ENCODE peak calls at places on chromosomes 2 and 18, in ten cellular contexts. C, D, U, B, M, A, H, E, L and Q are unnamed samples.

GRCh38 chr2:227853765-227854271 is 17.6 kb upstream of the DAW1 start:
- DNase-seq in A (no peak), M (no peak), B (no peak), E (no peak), U (no peak), C (no peak), D (no peak), L (no peak), H (no peak), Q (no peak)

GRCh38 chr18:63079114-63079513 is 240.5 kb downstream of the BCL2 start:
- DNase-seq in E (no peak), U (no peak), D (no peak), C (no peak), H (no peak), B (no peak), A (no peak), L (no peak), M (no peak), Q (no peak)

GRCh38 chr2:381181-381580 is 93.3 kb upstream of the ALKAL2 start:
- DNase-seq in M (no peak), U (no peak), H (no peak), D (no peak), B (no peak), A (no peak), C (no peak), L (no peak), E (no peak), Q (no peak)

GRCh38 chr2:217085543-217085942 is 225.7 kb upstream of the TNP1 start:
- DNase-seq in C (no peak), D (no peak), L (no peak), A (no peak), B (no peak), E (no peak), M (no peak), U (no peak), H (no peak), Q (no peak)

GRCh38 chr2:64686283-64686956 is 32.7 kb upstream of the SERTAD2 start:
- DNase-seq in D (no peak), H (no peak), M (no peak), L (no peak), U (no peak), A (no peak), E (no peak), C (no peak), B (no peak), Q (peak; percentile 39)

GRCh38 chr2:116754371-116755101 is 1060.0 kb upstream of the DDX18 start:
- DNase-seq in H (no peak), E (peak; percentile 36), A (no peak), C (no peak), U (no peak), M (no peak), B (no peak), L (no peak), D (no peak), Q (peak; percentile 91)

GRCh38 chr18:62088146-62088545 is 98.7 kb downstream of the PIGN start:
- DNase-seq in M (no peak), C (no peak), B (no peak), D (no peak), H (no peak), A (no peak), E (no peak), L (no peak), U (no peak), Q (no peak)

GRCh38 chr18:41645600-41646360 is 309.3 kb upstream of the PIK3C3 start:
- DNase-seq in M (no peak), A (no peak), U (no peak), C (peak; percentile 1), L (no peak), H (no peak), B (no peak), D (no peak), E (no peak), Q (no peak)

GRCh38 chr2:217742276-217742675 is 260.5 kb downstream of the TNS1 start:
- DNase-seq in E (no peak), D (no peak), U (no peak), L (no peak), B (no peak), H (no peak), M (no peak), C (no peak), A (no peak), Q (no peak)

GRCh38 chr18:64330976-64331375 is 182.1 kb upstream of the LINC00305 start:
- DNase-seq in E (no peak), U (no peak), C (no peak), D (no peak), A (no peak), H (no peak), L (no peak), B (no peak), M (no peak), Q (no peak)

GRCh38 chr2:70903641-70904340 is 31.9 kb upstream of the ATP6V1B1 start:
- DNase-seq in U (no peak), A (no peak), C (no peak), D (no peak), L (no peak), B (no peak), E (no peak), H (no peak), M (no peak), Q (no peak)

GRCh38 chr2:11175293-11175795 is 20.1 kb downstream of the SLC66A3 start:
- DNase-seq in H (no peak), L (no peak), C (no peak), M (no peak), A (no peak), U (no peak), E (no peak), D (no peak), B (no peak), Q (no peak)

GRCh38 chr2:170434900-170435640 is 257.1 kb downstream of the MYO3B start:
- DNase-seq in C (no peak), E (no peak), A (no peak), B (no peak), L (no peak), M (no peak), H (no peak), D (no peak), U (no peak), Q (no peak)

GRCh38 chr2:66431840-66432511 is 2.9 kb upstream of the MEIS1 start:
- DNase-seq in M (no peak), U (no peak), E (peak; percentile 77), L (no peak), H (no peak), B (no peak), D (no peak), A (no peak), C (no peak), Q (no peak)

GRCh38 chr2:160463245-160463644 is 30.4 kb downstream of the RBMS1 start:
- DNase-seq in M (no peak), B (no peak), C (no peak), E (no peak), U (no peak), D (no peak), H (no peak), A (no peak), L (no peak), Q (no peak)

GRCh38 chr2:233248999-233249398 is 2.5 kb upstream of the ATG16L1 start:
- DNase-seq in E (no peak), H (no peak), U (no peak), C (no peak), L (no peak), M (no peak), A (no peak), B (no peak), D (no peak), Q (no peak)

GRCh38 chr2:159903404-159904126 is 105.6 kb upstream of the CD302 start:
- DNase-seq in H (no peak), E (no peak), B (no peak), D (peak; percentile 59), U (no peak), L (no peak), A (no peak), M (peak; percentile 58), C (peak; percentile 49), Q (no peak)

GRCh38 chr2:143936758-143937562 is 583.0 kb downstream of the ZEB2 start:
- DNase-seq in M (no peak), E (peak; percentile 79), B (no peak), A (no peak), D (no peak), H (no peak), L (peak; percentile 66), U (peak; percentile 21), C (peak; percentile 56), Q (peak; percentile 32)

GRCh38 chr18:13831864-13832508 is 8.0 kb downstream of the MC5R start:
- DNase-seq in C (no peak), D (no peak), L (no peak), A (no peak), E (no peak), M (no peak), U (no peak), H (no peak), B (no peak), Q (peak; percentile 81)

GRCh38 chr2:113052767-113053166 is at the start of gene IL36B:
- DNase-seq in B (no peak), C (no peak), E (no peak), M (no peak), H (no peak), U (no peak), L (no peak), D (no peak), A (no peak), Q (no peak)

GRCh38 chr2:60551241-60552095 is 2.0 kb downstream of the BCL11A start:
- DNase-seq in E (peak; percentile 77), H (no peak), B (no peak), A (no peak), L (no peak), D (no peak), U (no peak), C (no peak), M (no peak), Q (peak; percentile 63)

GRCh38 chr2:227374158-227374557 is 4.9 kb downstream of the TM4SF20 start:
- DNase-seq in E (no peak), H (no peak), M (no peak), D (no peak), U (no peak), B (no peak), L (no peak), C (no peak), A (no peak), Q (no peak)

GRCh38 chr2:11502740-11503292 is 31.0 kb upstream of the GREB1 start:
- DNase-seq in D (no peak), H (no peak), E (no peak), L (no peak), C (no peak), B (no peak), U (no peak), A (no peak), M (no peak), Q (no peak)

GRCh38 chr2:68662466-68662865 is 19.1 kb downstream of the PROKR1 start:
- DNase-seq in A (no peak), M (no peak), C (no peak), B (no peak), U (no peak), D (no peak), L (no peak), H (no peak), E (no peak), Q (no peak)

GRCh38 chr2:218727502-218728165 is 17.0 kb downstream of the TTLL4 start:
- DNase-seq in U (no peak), H (no peak), M (no peak), A (no peak), B (no peak), E (no peak), D (no peak), C (no peak), L (no peak), Q (no peak)

GRCh38 chr18:9104244-9104901 is 1.9 kb downstream of the NDUFV2 start:
- DNase-seq in L (no peak), D (no peak), C (no peak), A (no peak), B (no peak), M (no peak), H (no peak), E (no peak), U (no peak), Q (no peak)

GRCh38 chr2:2940702-2941655 is 436.6 kb downstream of the EIPR1 start:
- DNase-seq in D (no peak), U (no peak), A (no peak), C (no peak), B (no peak), H (no peak), E (peak; percentile 37), L (no peak), M (no peak), Q (peak; percentile 80)

GRCh38 chr18:79510731-79511141 is 115.0 kb downstream of the NFATC1 start:
- DNase-seq in A (no peak), B (peak; percentile 8), E (peak; percentile 72), D (no peak), L (no peak), H (no peak), U (no peak), C (no peak), M (no peak), Q (no peak)